ENCODE peak calls at places on chromosome 20, in four cellular contexts. P is transverse colon, R is tibial nerve, X is fibroblast of the aortic adventitia. G is an unnamed sample.

GRCh38 chr20:59618131-59618530 is 13.8 kb downstream of the PHACTR3 start:
- DNase-seq in X (no peak), P (no peak), R (no peak), G (no peak)

GRCh38 chr20:63370623-63371176 is 9.6 kb upstream of the CHRNA4 start:
- DNase-seq in X (no peak), P (no peak), R (no peak), G (no peak)

GRCh38 chr20:23225407-23226060 is 125.1 kb upstream of the NXT1 start:
- DNase-seq in R (peak; percentile 81), P (peak; percentile 54), X (peak; percentile 99), G (no peak)

GRCh38 chr20:59576216-59576953 is 28.0 kb upstream of the PHACTR3 start:
- DNase-seq in X (no peak), R (no peak), P (no peak), G (no peak)

GRCh38 chr20:62473717-62474584 is 1.8 kb downstream of the GATA5 start:
- DNase-seq in R (no peak), P (no peak), X (no peak), G (no peak)

GRCh38 chr20:21105429-21106170 is 558 bp downstream of the LINC00237 start:
- DNase-seq in P (no peak), X (no peak), R (no peak), G (no peak)

GRCh38 chr20:49724637-49725606 is 11.2 kb upstream of the B4GALT5 start:
- DNase-seq in P (no peak), R (peak; percentile 26), X (peak; percentile 63), G (no peak)

GRCh38 chr20:12965212-12965879 is 43.4 kb upstream of the SPTLC3 start:
- DNase-seq in X (no peak), R (no peak), P (no peak), G (no peak)

GRCh38 chr20:43662943-43663655 is 3.8 kb upstream of the MYBL2 start:
- DNase-seq in P (peak; percentile 28), X (no peak), R (no peak), G (no peak)

GRCh38 chr20:38043512-38044300 is 10.2 kb downstream of the RPRD1B start:
- DNase-seq in P (no peak), R (no peak), X (peak; percentile 58), G (no peak)

GRCh38 chr20:37395921-37396519 is 50.1 kb downstream of the SRC start:
- DNase-seq in P (no peak), R (no peak), X (no peak), G (no peak)

GRCh38 chr20:44716309-44717106 is 1.3 kb downstream of the CCN5 start:
- DNase-seq in R (no peak), X (no peak), P (no peak), G (no peak)

GRCh38 chr20:48904566-48905321 is 16.8 kb upstream of the ARFGEF2 start:
- DNase-seq in P (peak; percentile 66), R (no peak), X (peak; percentile 85), G (peak; percentile 41)

GRCh38 chr20:39036851-39037250 is 74.7 kb downstream of the DHX35 start:
- DNase-seq in P (no peak), X (no peak), R (no peak), G (no peak)

GRCh38 chr20:37565134-37565811 is 37.6 kb upstream of the BLCAP start:
- DNase-seq in X (no peak), R (no peak), P (no peak), G (no peak)

GRCh38 chr20:63548992-63549391 is 1.4 kb upstream of the SRMS start:
- DNase-seq in P (no peak), R (no peak), X (no peak), G (no peak)

GRCh38 chr20:37680420-37680819 is 13.4 kb upstream of the CTNNBL1 start:
- DNase-seq in X (no peak), R (no peak), P (no peak), G (no peak)

GRCh38 chr20:39823239-39823638 is 861.1 kb downstream of the DHX35 start:
- DNase-seq in P (no peak), X (peak; percentile 75), R (no peak), G (no peak)

GRCh38 chr20:49386848-49387605 is 95.4 kb downstream of the KCNB1 start:
- DNase-seq in R (no peak), P (no peak), X (no peak), G (no peak)

GRCh38 chr20:36646678-36647077 is 682 bp upstream of the SLA2 start:
- DNase-seq in P (no peak), X (no peak), R (no peak), G (no peak)

GRCh38 chr20:64160118-64160517 is 4.1 kb upstream of the MYT1 start:
- DNase-seq in R (no peak), P (no peak), X (no peak), G (no peak)

GRCh38 chr20:6599876-6600275 is 167.6 kb upstream of the BMP2 start:
- DNase-seq in R (no peak), X (no peak), P (no peak), G (no peak)

GRCh38 chr20:7091655-7092054 is 324.2 kb downstream of the BMP2 start:
- DNase-seq in R (no peak), X (no peak), P (no peak), G (no peak)

GRCh38 chr20:41735949-41736348 is 117.8 kb upstream of the CHD6 start:
- DNase-seq in X (no peak), P (no peak), R (no peak), G (no peak)

GRCh38 chr20:51529758-51530157 is 12.8 kb downstream of the NFATC2 start:
- DNase-seq in X (no peak), P (peak; percentile 37), R (no peak), G (no peak)

GRCh38 chr20:9503530-9504251 is 10.7 kb upstream of the LAMP5 start:
- DNase-seq in X (no peak), P (no peak), R (no peak), G (no peak)

GRCh38 chr20:63939061-63939935 is 16.9 kb downstream of the UCKL1 start:
- DNase-seq in X (no peak), P (no peak), R (no peak), G (no peak)

GRCh38 chr20:41524980-41525613 is 93.1 kb downstream of the CHD6 start:
- DNase-seq in X (peak; percentile 45), R (peak; percentile 30), P (peak; percentile 77), G (no peak)

GRCh38 chr20:63703471-63703975 is 4.3 kb downstream of the ARFRP1 start:
- DNase-seq in X (no peak), P (no peak), R (no peak), G (no peak)

GRCh38 chr20:61127311-61128044 is 124.6 kb upstream of the CDH4 start:
- DNase-seq in X (peak; percentile 53), R (no peak), P (no peak), G (no peak)

DNA sequence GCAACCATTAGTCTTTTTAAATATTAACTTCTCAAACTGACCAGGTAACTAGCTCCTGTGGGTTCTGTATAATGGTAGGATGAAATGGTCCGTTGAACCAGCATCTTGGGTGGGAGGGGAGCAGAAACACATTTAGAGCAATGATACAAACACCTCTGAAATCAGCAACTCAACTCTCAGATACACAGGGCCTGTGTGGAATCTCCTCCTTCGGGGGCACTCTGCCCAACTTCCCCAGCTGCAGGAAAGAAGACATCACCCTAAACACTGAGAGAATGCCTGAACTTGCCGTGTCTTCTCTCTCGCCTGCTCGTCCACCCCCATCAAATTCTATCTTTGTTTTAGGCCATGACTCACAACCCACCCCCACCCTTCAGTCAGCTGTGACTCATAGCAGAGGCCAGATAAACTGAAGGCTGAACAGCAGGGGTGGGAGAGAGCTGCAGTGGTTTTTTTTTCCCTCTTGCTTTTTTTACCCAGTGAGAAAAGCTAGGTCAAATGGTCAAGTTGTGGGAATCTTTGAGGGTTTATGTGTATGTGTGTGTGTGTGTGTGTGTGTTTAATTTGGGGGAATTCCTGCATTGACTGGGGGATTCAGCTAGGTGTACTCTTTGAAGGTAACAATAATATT is 593.4 kb upstream of the JAG1 start:
- DNase-seq in X (peak; percentile 96), R (no peak), P (no peak), G (no peak)
- TF ChIP-seq CTCF in X (peak; percentile 40), R (no peak), P (no peak), G (no peak)

GRCh38 chr20:3000852-3001523 is 42.4 kb upstream of the GNRH2 start:
- DNase-seq in P (no peak), R (no peak), X (peak; percentile 85), G (no peak)
- TF ChIP-seq CTCF in P (peak; percentile 47), R (peak; percentile 44), X (peak; percentile 52), G (peak; percentile 42)

DNA sequence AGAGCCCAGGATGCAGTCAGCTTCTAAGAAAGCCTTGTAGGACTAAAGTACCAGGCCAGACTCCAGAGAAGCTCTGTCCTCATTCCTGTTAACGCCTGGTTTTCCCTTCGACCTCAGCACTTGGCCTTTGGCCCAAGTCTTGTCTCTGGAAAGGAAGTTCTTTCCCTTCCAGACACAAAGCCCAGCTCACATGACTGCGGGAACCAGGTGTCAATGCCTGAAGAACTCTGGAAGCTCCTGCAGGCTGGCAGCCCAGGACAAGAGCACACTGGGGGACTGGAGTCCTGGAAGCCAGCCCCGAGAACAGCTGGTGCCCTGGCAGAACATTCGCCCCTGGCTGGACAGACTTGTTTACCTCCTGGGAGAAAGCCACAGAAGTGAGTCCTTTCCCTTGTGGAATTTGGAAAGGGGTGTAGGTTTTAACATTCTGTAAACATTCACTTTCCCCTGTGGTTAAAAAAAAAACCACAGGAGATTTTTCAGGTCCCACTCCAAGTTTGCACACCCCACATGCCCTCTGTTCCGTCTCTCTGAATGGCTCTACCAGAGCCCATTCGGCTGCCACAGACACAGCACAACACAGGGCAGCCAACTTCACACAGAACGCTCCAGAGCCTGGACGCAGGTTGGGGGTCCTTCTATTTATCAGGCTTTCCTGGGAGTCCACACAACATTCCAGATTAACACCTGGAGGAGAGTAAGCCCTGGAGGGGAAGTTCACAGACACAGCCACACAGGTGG is 18.1 kb downstream of the ACSS1 start:
- DNase-seq in R (peak; percentile 88), X (peak; percentile 97), P (peak; percentile 84), G (no peak)
- TF ChIP-seq CTCF in R (peak; percentile 13), X (no peak), P (no peak), G (no peak)

DNA sequence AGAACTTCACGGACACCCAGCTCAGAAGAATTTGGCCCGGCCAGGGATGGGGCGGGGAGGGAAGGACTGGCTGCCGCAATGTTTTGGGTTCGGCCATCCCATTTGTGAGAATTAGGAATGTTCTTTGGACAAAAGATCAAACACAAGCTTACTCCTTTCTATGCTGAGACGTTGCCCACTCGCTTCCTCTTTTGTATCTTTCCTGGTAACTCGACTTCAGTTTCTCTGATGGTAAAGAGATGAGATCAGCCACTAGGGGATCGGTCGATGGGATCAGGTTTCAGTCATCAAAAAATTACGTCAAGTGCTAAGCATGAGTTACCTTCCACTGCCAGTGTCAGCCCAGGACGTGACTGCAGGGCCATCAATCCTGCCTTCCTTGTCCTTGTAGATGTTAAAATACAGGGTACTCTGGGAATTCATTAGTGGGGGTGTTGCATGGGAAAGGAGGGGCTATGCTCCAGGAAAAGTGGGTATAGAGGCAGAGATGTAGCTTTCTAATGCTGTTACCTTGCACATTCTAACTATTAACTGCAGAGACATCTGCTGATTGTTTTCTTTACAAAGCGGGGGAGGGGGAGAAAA is 190.2 kb downstream of the TSHZ2 start:
- DNase-seq in X (peak; percentile 34), P (peak; percentile 12), R (peak; percentile 21), G (no peak)
- TF ChIP-seq CTCF in X (peak; percentile 11), P (peak; percentile 15), R (peak; percentile 42), G (no peak)